ENCODE peak calls at places on chromosomes 12 and 14, in seven cellular contexts. One of them, this sample, is unnamed.

GRCh38 chr14:99199854-99200653 is 71.9 kb downstream of the BCL11B start:
- DNase-seq in right cardiac atrium: peak
- DNase-seq in NCI-H510A: no peak
- DNase-seq in iris pigment epithelial cell: no peak
- DNase-seq in ascending aorta: no peak
- DNase-seq in stimulated activated CD8-positive, alpha-beta memory T cell treated with anti-CD3 and anti-CD28 coated beads, Interleukin-4, amount 100 ng/mL, for 24 hours: no peak
- DNase-seq in brain pericyte: no peak
- DNase-seq in this sample: no peak

GRCh38 chr14:96272777-96273471 is 16.9 kb downstream of the BDKRB1 start:
- DNase-seq in right cardiac atrium: no peak
- DNase-seq in NCI-H510A: no peak
- DNase-seq in iris pigment epithelial cell: peak
- DNase-seq in ascending aorta: no peak
- DNase-seq in stimulated activated CD8-positive, alpha-beta memory T cell treated with anti-CD3 and anti-CD28 coated beads, Interleukin-4, amount 100 ng/mL, for 24 hours: no peak
- DNase-seq in brain pericyte: no peak
- DNase-seq in this sample: peak

GRCh38 chr14:68281497-68281896 is 461.9 kb downstream of the RAD51B start:
- DNase-seq in right cardiac atrium: no peak
- DNase-seq in NCI-H510A: no peak
- DNase-seq in iris pigment epithelial cell: no peak
- DNase-seq in ascending aorta: no peak
- DNase-seq in stimulated activated CD8-positive, alpha-beta memory T cell treated with anti-CD3 and anti-CD28 coated beads, Interleukin-4, amount 100 ng/mL, for 24 hours: no peak
- DNase-seq in brain pericyte: no peak
- DNase-seq in this sample: no peak

GRCh38 chr14:106436310-106436905 is 910.0 kb downstream of the TMEM121 start:
- DNase-seq in right cardiac atrium: peak
- DNase-seq in NCI-H510A: no peak
- DNase-seq in iris pigment epithelial cell: no peak
- DNase-seq in ascending aorta: no peak
- DNase-seq in stimulated activated CD8-positive, alpha-beta memory T cell treated with anti-CD3 and anti-CD28 coated beads, Interleukin-4, amount 100 ng/mL, for 24 hours: peak
- DNase-seq in brain pericyte: no peak
- DNase-seq in this sample: no peak

GRCh38 chr12:46198913-46199312 is 69.9 kb downstream of the SLC38A1 start:
- DNase-seq in right cardiac atrium: no peak
- DNase-seq in NCI-H510A: no peak
- DNase-seq in iris pigment epithelial cell: no peak
- DNase-seq in ascending aorta: no peak
- DNase-seq in stimulated activated CD8-positive, alpha-beta memory T cell treated with anti-CD3 and anti-CD28 coated beads, Interleukin-4, amount 100 ng/mL, for 24 hours: no peak
- DNase-seq in brain pericyte: no peak
- DNase-seq in this sample: no peak

GRCh38 chr14:69240527-69241173 is 19.3 kb upstream of the GALNT16 start:
- DNase-seq in right cardiac atrium: no peak
- DNase-seq in NCI-H510A: no peak
- DNase-seq in iris pigment epithelial cell: no peak
- DNase-seq in ascending aorta: no peak
- DNase-seq in stimulated activated CD8-positive, alpha-beta memory T cell treated with anti-CD3 and anti-CD28 coated beads, Interleukin-4, amount 100 ng/mL, for 24 hours: no peak
- DNase-seq in brain pericyte: no peak
- DNase-seq in this sample: no peak

GRCh38 chr12:120115692-120116442 is 686 bp downstream of the RAB35 start:
- DNase-seq in right cardiac atrium: peak
- DNase-seq in NCI-H510A: peak
- DNase-seq in iris pigment epithelial cell: no peak
- DNase-seq in ascending aorta: no peak
- DNase-seq in stimulated activated CD8-positive, alpha-beta memory T cell treated with anti-CD3 and anti-CD28 coated beads, Interleukin-4, amount 100 ng/mL, for 24 hours: peak
- DNase-seq in brain pericyte: no peak
- DNase-seq in this sample: peak

GRCh38 chr12:130126023-130126432 is 36.2 kb upstream of the FZD10 start:
- DNase-seq in right cardiac atrium: peak
- DNase-seq in NCI-H510A: no peak
- DNase-seq in iris pigment epithelial cell: no peak
- DNase-seq in ascending aorta: no peak
- DNase-seq in stimulated activated CD8-positive, alpha-beta memory T cell treated with anti-CD3 and anti-CD28 coated beads, Interleukin-4, amount 100 ng/mL, for 24 hours: no peak
- DNase-seq in brain pericyte: no peak
- DNase-seq in this sample: no peak

GRCh38 chr12:52495385-52495784 is 2.3 kb upstream of the KRT6A start:
- DNase-seq in right cardiac atrium: no peak
- DNase-seq in NCI-H510A: peak
- DNase-seq in iris pigment epithelial cell: peak
- DNase-seq in ascending aorta: no peak
- DNase-seq in stimulated activated CD8-positive, alpha-beta memory T cell treated with anti-CD3 and anti-CD28 coated beads, Interleukin-4, amount 100 ng/mL, for 24 hours: no peak
- DNase-seq in brain pericyte: no peak
- DNase-seq in this sample: peak

GRCh38 chr12:29216266-29216665 is 67.2 kb downstream of the FAR2 start:
- DNase-seq in right cardiac atrium: no peak
- DNase-seq in NCI-H510A: no peak
- DNase-seq in iris pigment epithelial cell: no peak
- DNase-seq in ascending aorta: no peak
- DNase-seq in stimulated activated CD8-positive, alpha-beta memory T cell treated with anti-CD3 and anti-CD28 coated beads, Interleukin-4, amount 100 ng/mL, for 24 hours: no peak
- DNase-seq in brain pericyte: no peak
- DNase-seq in this sample: no peak

GRCh38 chr12:32532951-32533350 is 133.6 kb downstream of the FGD4 start:
- DNase-seq in right cardiac atrium: no peak
- DNase-seq in NCI-H510A: no peak
- DNase-seq in iris pigment epithelial cell: no peak
- DNase-seq in ascending aorta: no peak
- DNase-seq in stimulated activated CD8-positive, alpha-beta memory T cell treated with anti-CD3 and anti-CD28 coated beads, Interleukin-4, amount 100 ng/mL, for 24 hours: no peak
- DNase-seq in brain pericyte: no peak
- DNase-seq in this sample: no peak

GRCh38 chr14:92914087-92914656 is 8.8 kb upstream of the CHGA start:
- DNase-seq in right cardiac atrium: no peak
- DNase-seq in NCI-H510A: no peak
- DNase-seq in iris pigment epithelial cell: no peak
- DNase-seq in ascending aorta: no peak
- DNase-seq in stimulated activated CD8-positive, alpha-beta memory T cell treated with anti-CD3 and anti-CD28 coated beads, Interleukin-4, amount 100 ng/mL, for 24 hours: peak
- DNase-seq in brain pericyte: no peak
- DNase-seq in this sample: peak

GRCh38 chr14:101033006-101033405 is 129.5 kb upstream of the RTL1 start:
- DNase-seq in right cardiac atrium: no peak
- DNase-seq in NCI-H510A: no peak
- DNase-seq in iris pigment epithelial cell: no peak
- DNase-seq in ascending aorta: no peak
- DNase-seq in stimulated activated CD8-positive, alpha-beta memory T cell treated with anti-CD3 and anti-CD28 coated beads, Interleukin-4, amount 100 ng/mL, for 24 hours: no peak
- DNase-seq in brain pericyte: no peak
- DNase-seq in this sample: no peak

GRCh38 chr12:44847888-44848770 is 28.0 kb downstream of the NELL2 start:
- DNase-seq in right cardiac atrium: no peak
- DNase-seq in NCI-H510A: no peak
- DNase-seq in iris pigment epithelial cell: no peak
- DNase-seq in ascending aorta: no peak
- DNase-seq in stimulated activated CD8-positive, alpha-beta memory T cell treated with anti-CD3 and anti-CD28 coated beads, Interleukin-4, amount 100 ng/mL, for 24 hours: peak
- DNase-seq in brain pericyte: no peak
- DNase-seq in this sample: no peak